ENCODE peak calls at places on chromosomes 7 and 10, in four cellular contexts. E is EH; K is CD4-positive, alpha-beta T cell; L is WTC11. G is an unnamed sample.

GRCh38 chr7:130901209-130901783 is 167.3 kb upstream of the KLF14 start:
- DNase-seq in E (peak; percentile 96), K (no peak), L (no peak), G (peak; percentile 98)

GRCh38 chr7:95441042-95441823 is 6.4 kb upstream of the PON2 start:
- DNase-seq in E (no peak), K (no peak), L (no peak), G (no peak)

GRCh38 chr10:61136151-61136550 is 192.2 kb upstream of the RHOBTB1 start:
- DNase-seq in E (peak; percentile 59), K (no peak), L (no peak), G (no peak)

GRCh38 chr10:12348341-12348869 is 942 bp upstream of the CAMK1D start:
- DNase-seq in E (no peak), K (no peak), L (peak; percentile 26), G (no peak)

GRCh38 chr10:103794996-103795395 is 60.4 kb downstream of the SH3PXD2A start:
- DNase-seq in E (no peak), K (no peak), L (no peak), G (no peak)

GRCh38 chr10:89384474-89385324 is 6.8 kb downstream of the IFIT1B start:
- DNase-seq in E (peak; percentile 19), K (no peak), L (no peak), G (no peak)

GRCh38 chr10:72331575-72332422 is 22.9 kb downstream of the DNAJB12 start:
- DNase-seq in E (peak; percentile 78), K (peak; percentile 91), L (peak; percentile 81), G (peak; percentile 88)

GRCh38 chr10:43869669-43870322 is 221.1 kb upstream of the ZNF32 start:
- DNase-seq in E (no peak), K (no peak), L (no peak), G (no peak)

GRCh38 chr10:20922461-20922860 is 25.4 kb upstream of the NEBL start:
- DNase-seq in E (no peak), K (no peak), L (no peak), G (no peak)

GRCh38 chr7:25860206-25860881 is 291.7 kb upstream of the NFE2L3 start:
- DNase-seq in E (peak; percentile 42), K (no peak), L (peak; percentile 48), G (no peak)

GRCh38 chr7:121480566-121481335 is 84.6 kb upstream of the FAM3C start:
- DNase-seq in E (peak; percentile 36), K (no peak), L (no peak), G (no peak)

GRCh38 chr10:102065561-102066420 is 642 bp downstream of the HPS6 start:
- DNase-seq in E (peak; percentile 39), K (peak; percentile 15), L (peak; percentile 57), G (no peak)

GRCh38 chr10:102540023-102540422 is 36.3 kb downstream of the SUFU start:
- DNase-seq in E (peak; percentile 30), K (no peak), L (no peak), G (peak; percentile 43)

GRCh38 chr7:43584200-43584586 is 1.3 kb downstream of the STK17A start:
- DNase-seq in E (peak; percentile 81), K (peak; percentile 31), L (no peak), G (peak; percentile 77)

GRCh38 chr7:128835790-128836641 is 5.8 kb downstream of the FLNC start:
- DNase-seq in E (peak; percentile 65), K (no peak), L (no peak), G (peak; percentile 71)

GRCh38 chr10:103843854-103844567 is 11.4 kb downstream of the SH3PXD2A start:
- DNase-seq in E (peak; percentile 82), K (no peak), L (no peak), G (peak; percentile 93)

GRCh38 chr10:22825841-22826240 is 102.0 kb upstream of the ARMC3 start:
- DNase-seq in E (no peak), K (no peak), L (peak; percentile 35), G (no peak)

GRCh38 chr7:130151591-130152269 is 53.5 kb downstream of the TMEM209 start:
- DNase-seq in E (peak; percentile 44), K (peak; percentile 44), L (no peak), G (peak; percentile 34)

GRCh38 chr7:2632717-2633537 is 1.1 kb downstream of the TTYH3 start:
- DNase-seq in E (peak; percentile 78), K (peak; percentile 18), L (no peak), G (peak; percentile 71)

GRCh38 chr10:43308986-43309385 is 42.1 kb upstream of the RASGEF1A start:
- DNase-seq in E (peak; percentile 4), K (no peak), L (no peak), G (peak; percentile 64)

GRCh38 chr7:153401795-153402720 is 642.5 kb downstream of the ACTR3B start:
- DNase-seq in E (no peak), K (no peak), L (no peak), G (no peak)

GRCh38 chr7:26332698-26333097 is 41.0 kb downstream of the SNX10 start:
- DNase-seq in E (no peak), K (no peak), L (no peak), G (no peak)

GRCh38 chr10:123021517-123021916 is 12.7 kb downstream of the ACADSB start:
- DNase-seq in E (no peak), K (no peak), L (no peak), G (peak; percentile 22)

GRCh38 chr7:36967387-36967786 is 243.1 kb upstream of the AOAH start:
- DNase-seq in E (peak; percentile 70), K (no peak), L (peak; percentile 65), G (peak; percentile 71)

GRCh38 chr7:157086508-157087187 is 52.1 kb upstream of the UBE3C start:
- DNase-seq in E (no peak), K (no peak), L (no peak), G (no peak)

GRCh38 chr10:109956454-109957091 is 33.3 kb upstream of the XPNPEP1 start:
- DNase-seq in E (peak; percentile 70), K (no peak), L (peak; percentile 39), G (peak; percentile 74)

GRCh38 chr7:105678811-105679495 is 97.7 kb upstream of the EFCAB10 start:
- DNase-seq in E (no peak), K (peak; percentile 20), L (no peak), G (peak; percentile 80)

GRCh38 chr10:58175990-58176910 is 91.4 kb downstream of the IPMK start:
- DNase-seq in E (peak; percentile 50), K (no peak), L (no peak), G (peak; percentile 36)

GRCh38 chr7:156778201-156778600 is 114.8 kb downstream of the LMBR1 start:
- DNase-seq in E (no peak), K (no peak), L (no peak), G (no peak)

GRCh38 chr10:72204296-72204695 is 11.5 kb upstream of the ANAPC16 start:
- DNase-seq in E (peak; percentile 39), K (no peak), L (no peak), G (peak; percentile 68)

GRCh38 chr10:124609698-124610097 is 134.5 kb downstream of the FAM53B start:
- DNase-seq in E (no peak), K (no peak), L (no peak), G (no peak)

GRCh38 chr10:15144788-15145187 is 23.7 kb downstream of the NMT2 start:
- DNase-seq in E (peak; percentile 58), K (no peak), L (no peak), G (peak; percentile 85)

GRCh38 chr7:9407816-9408215 is 974.4 kb downstream of the NXPH1 start:
- DNase-seq in E (no peak), K (no peak), L (no peak), G (no peak)

GRCh38 chr7:46170792-46171191 is 249.7 kb upstream of the IGFBP3 start:
- DNase-seq in E (peak; percentile 72), K (no peak), L (no peak), G (no peak)

GRCh38 chr10:48452879-48453412 is 146.5 kb downstream of the MAPK8 start:
- DNase-seq in E (no peak), K (no peak), L (no peak), G (no peak)

GRCh38 chr7:110522061-110522750 is 568.7 kb upstream of the LRRN3 start:
- DNase-seq in E (peak; percentile 14), K (no peak), L (no peak), G (no peak)

GRCh38 chr7:93203496-93203895 is 22.8 kb downstream of the HEPACAM2 start:
- DNase-seq in E (no peak), K (no peak), L (no peak), G (no peak)

G was measured in fibroblast of mammary gland.